ENCODE peak calls at places on chromosomes 4 and X, in eight cellular contexts. B, G, X, F, C, Q, N and H are unnamed samples.
A peak's percentile ranks its signal among the peaks of the same experiment; 100 is the strongest.

GRCh38 chr4:74032064-74032463 is 6.4 kb downstream of the CXCL3 start:
- DNase-seq in B (no peak), G (no peak), X (peak; percentile 23), F (no peak), C (no peak), Q (no peak), N (no peak), H (no peak)

GRCh38 chrX:47577901-47578300 is 4.3 kb upstream of the TIMP1 start:
- DNase-seq in B (no peak), G (no peak), X (no peak), F (no peak), C (no peak), Q (no peak), N (no peak), H (no peak)

GRCh38 chr4:169133932-169134331 is 123.9 kb upstream of the CBR4 start:
- DNase-seq in B (no peak), G (no peak), X (no peak), F (no peak), C (no peak), Q (no peak), N (no peak), H (no peak)

GRCh38 chr4:77740480-77740879 is 78.7 kb downstream of the CNOT6L start:
- DNase-seq in B (no peak), G (no peak), X (no peak), F (no peak), C (no peak), Q (no peak), N (no peak), H (no peak)

GRCh38 chr4:177961709-177962380 is 519.6 kb upstream of the AGA start:
- DNase-seq in B (no peak), G (no peak), X (no peak), F (no peak), C (no peak), Q (no peak), N (no peak), H (no peak)

GRCh38 chr4:26457412-26457811 is 32.9 kb downstream of the CCKAR start:
- DNase-seq in B (no peak), G (no peak), X (no peak), F (no peak), C (no peak), Q (no peak), N (no peak), H (no peak)

GRCh38 chrX:1249101-1249887 is 19.3 kb upstream of the CSF2RA start:
- DNase-seq in B (peak; percentile 86), G (no peak), X (peak; percentile 5), F (peak; percentile 75), C (no peak), Q (no peak), N (no peak), H (no peak)

GRCh38 chr4:185624248-185624568 is 88.9 kb upstream of the PDLIM3 start:
- DNase-seq in B (no peak), G (no peak), X (no peak), F (no peak), C (no peak), Q (no peak), N (no peak), H (no peak)

GRCh38 chrX:12239356-12240082 is 101.2 kb downstream of the FRMPD4 start:
- DNase-seq in B (no peak), G (no peak), X (no peak), F (no peak), C (no peak), Q (no peak), N (no peak), H (no peak)

GRCh38 chr4:5710065-5710961 is 688 bp upstream of the EVC start:
- DNase-seq in B (peak; percentile 76), G (no peak), X (peak; percentile 19), F (peak; percentile 43), C (no peak), Q (no peak), N (no peak), H (no peak)

GRCh38 chr4:39353478-39354177 is 12.5 kb downstream of the RFC1 start:
- DNase-seq in B (no peak), G (no peak), X (peak; percentile 51), F (no peak), C (no peak), Q (no peak), N (no peak), H (no peak)

GRCh38 chr4:65510976-65511375 is 159.3 kb downstream of the EPHA5 start:
- DNase-seq in B (no peak), G (no peak), X (peak; percentile 85), F (no peak), C (no peak), Q (no peak), N (no peak), H (no peak)

GRCh38 chr4:6333301-6334202 is 63.9 kb downstream of the WFS1 start:
- DNase-seq in B (no peak), G (no peak), X (no peak), F (no peak), C (no peak), Q (no peak), N (no peak), H (no peak)

GRCh38 chrX:109839694-109840358 is 106.8 kb upstream of the ACSL4 start:
- DNase-seq in B (no peak), G (no peak), X (peak; percentile 30), F (no peak), C (peak; percentile 52), Q (no peak), N (no peak), H (no peak)

GRCh38 chrX:69906447-69906846 is 143.3 kb downstream of the AWAT2 start:
- DNase-seq in B (no peak), G (no peak), X (no peak), F (no peak), C (no peak), Q (no peak), N (no peak), H (no peak)

GRCh38 chr4:173243321-173243720 is 74.7 kb downstream of the GALNT7 start:
- DNase-seq in B (no peak), G (no peak), X (peak; percentile 92), F (no peak), C (no peak), Q (no peak), N (no peak), H (no peak)

GRCh38 chr4:183348706-183349659 is 26.8 kb upstream of the CLDN24 start:
- DNase-seq in B (no peak), G (no peak), X (peak; percentile 35), F (peak; percentile 89), C (no peak), Q (no peak), N (no peak), H (no peak)

GRCh38 chr4:54173281-54173912 is 55.7 kb upstream of the PDGFRA start:
- DNase-seq in B (peak; percentile 10), G (no peak), X (no peak), F (no peak), C (no peak), Q (no peak), N (no peak), H (no peak)

GRCh38 chrX:10906861-10907260 is 204.3 kb upstream of the HCCS start:
- DNase-seq in B (no peak), G (no peak), X (no peak), F (no peak), C (no peak), Q (no peak), N (no peak), H (no peak)

GRCh38 chrX:630922-631496 is 418 bp downstream of the SHOX start:
- DNase-seq in B (no peak), G (no peak), X (no peak), F (no peak), C (no peak), Q (no peak), N (no peak), H (no peak)

GRCh38 chr4:95549246-95550138 is 719 bp upstream of the UNC5C start:
- DNase-seq in B (peak; percentile 84), G (no peak), X (peak; percentile 35), F (peak; percentile 7), C (no peak), Q (peak; percentile 80), N (peak; percentile 68), H (no peak)

GRCh38 chr4:41538887-41539498 is 1.0 kb downstream of the LIMCH1 start:
- DNase-seq in B (no peak), G (no peak), X (peak; percentile 47), F (peak; percentile 19), C (no peak), Q (no peak), N (no peak), H (no peak)

GRCh38 chr4:11130195-11130975 is 298.3 kb downstream of the HS3ST1 start:
- DNase-seq in B (no peak), G (no peak), X (peak; percentile 41), F (no peak), C (no peak), Q (no peak), N (no peak), H (no peak)

GRCh38 chrX:389021-389441 is 2.3 kb upstream of the PPP2R3B start:
- DNase-seq in B (no peak), G (no peak), X (no peak), F (no peak), C (no peak), Q (peak; percentile 67), N (peak; percentile 89), H (peak; percentile 68)

GRCh38 chrX:153486163-153486562 is 8.6 kb upstream of the BGN start:
- DNase-seq in B (no peak), G (no peak), X (no peak), F (no peak), C (no peak), Q (no peak), N (no peak), H (no peak)

GRCh38 chrX:29762006-29762405 is 453.4 kb upstream of the MAGEB2 start:
- DNase-seq in B (no peak), G (no peak), X (no peak), F (no peak), C (no peak), Q (no peak), N (no peak), H (no peak)

GRCh38 chr4:5940470-5941203 is 47.8 kb upstream of the CRMP1 start:
- DNase-seq in B (no peak), G (no peak), X (no peak), F (no peak), C (no peak), Q (no peak), N (no peak), H (no peak)

GRCh38 chr4:130043796-130044195 is 947.8 kb downstream of the C4orf33 start:
- DNase-seq in B (no peak), G (no peak), X (no peak), F (no peak), C (no peak), Q (no peak), N (no peak), H (no peak)